ENCODE peak calls at places on chromosomes 13 and 19, in four cellular contexts. R is activated B cell treated with CpG ODN at 0.5 μM for 24 hours, W is sigmoid colon, E is fibroblast of mammary gland. O is an unnamed sample.

GRCh38 chr13:30204564-30204963 is 102.8 kb downstream of the KATNAL1 start:
- DNase-seq in R (no peak), W (no peak), E (no peak), O (no peak)

GRCh38 chr13:114140909-114141255 is 8.5 kb upstream of the RASA3 start:
- DNase-seq in R (no peak), E (no peak), W (peak), O (no peak)

GRCh38 chr19:33194527-33194883 is 375 bp downstream of the LRP3 start:
- DNase-seq in W (no peak), E (no peak), R (no peak), O (no peak)

GRCh38 chr13:102028846-102029245 is 373.0 kb downstream of the FGF14 start:
- DNase-seq in E (no peak), W (no peak), R (no peak), O (no peak)

GRCh38 chr19:19618384-19619051 is at the start of gene PBX4:
- DNase-seq in E (peak), W (peak), R (peak), O (peak)

GRCh38 chr13:42270160-42270856 is 1.6 kb upstream of the AKAP11 start:
- DNase-seq in E (no peak), R (no peak), W (no peak), O (no peak)

GRCh38 chr19:44002212-44002565 is 568 bp upstream of the ZNF230 start:
- DNase-seq in E (no peak), R (no peak), W (no peak), O (no peak)

GRCh38 chr19:27657271-27658051 is 1555.5 kb downstream of the UQCRFS1 start:
- DNase-seq in R (no peak), W (peak), E (no peak), O (no peak)

GRCh38 chr19:6216996-6217751 is 62.6 kb downstream of the MLLT1 start:
- DNase-seq in R (no peak), E (no peak), W (peak), O (peak)

GRCh38 chr19:35327642-35328041 is 1.3 kb upstream of the CD22 start:
- DNase-seq in W (no peak), R (no peak), E (no peak), O (no peak)

GRCh38 chr19:32318884-32319520 is 26.4 kb upstream of the ZNF507 start:
- DNase-seq in R (no peak), E (no peak), W (no peak), O (peak)

GRCh38 chr13:41302743-41303142 is 8.3 kb upstream of the NAA16 start:
- DNase-seq in R (no peak), E (no peak), W (no peak), O (no peak)

GRCh38 chr13:55553736-55554135 is 1587.0 kb upstream of the PRR20A start:
- DNase-seq in E (no peak), W (no peak), R (no peak), O (no peak)

GRCh38 chr13:108346376-108346775 is 76.9 kb downstream of the TNFSF13B start:
- DNase-seq in E (no peak), R (no peak), W (no peak), O (no peak)

GRCh38 chr13:108345016-108345415 is 75.5 kb downstream of the TNFSF13B start:
- DNase-seq in R (no peak), W (no peak), E (no peak), O (no peak)

DNA sequence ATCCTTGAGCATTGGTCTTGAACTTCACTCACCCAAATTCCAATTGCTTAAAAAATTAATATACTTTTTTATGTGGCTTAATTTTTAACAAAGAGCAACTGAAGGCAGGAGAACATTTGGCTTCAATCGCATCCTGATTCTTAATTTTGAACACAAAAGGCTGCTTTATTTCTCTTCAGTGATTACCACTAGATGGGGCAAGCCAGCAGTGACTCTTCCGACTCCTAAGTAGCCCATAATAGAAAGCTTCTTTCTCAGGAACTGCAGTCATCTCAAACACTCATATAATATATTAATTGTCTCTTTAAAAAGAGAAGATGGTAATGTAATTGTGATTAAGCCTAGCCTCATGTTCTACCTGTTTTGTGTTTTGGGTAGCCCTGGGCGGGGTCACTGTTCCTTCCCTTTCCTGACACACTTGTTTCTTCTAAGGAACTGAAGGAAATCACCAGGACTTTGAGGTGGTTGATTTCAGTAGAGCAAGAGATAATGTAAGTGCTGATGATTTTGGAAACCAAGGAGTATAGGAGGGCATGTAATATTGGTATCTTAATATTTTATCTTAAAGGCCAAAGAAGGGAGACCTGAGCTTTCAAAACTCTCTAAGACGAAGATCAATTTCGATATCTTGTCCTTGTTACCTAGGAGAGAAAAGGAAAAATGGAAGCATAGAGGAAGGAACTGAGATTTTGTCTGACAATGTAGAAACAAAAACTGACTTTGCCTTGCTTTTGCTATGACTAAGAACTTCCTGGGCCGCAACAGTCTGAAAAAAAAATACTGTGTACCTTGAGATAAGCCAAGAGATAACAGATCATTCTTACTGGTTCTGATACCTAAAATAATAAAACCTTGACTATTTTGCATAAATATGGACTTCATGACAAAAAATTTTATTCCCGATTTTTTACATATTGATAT is 73.1 kb downstream of the TNFSF13B start:
- DNase-seq in E (peak), W (no peak), R (no peak), O (no peak)
- TF ChIP-seq CTCF in E (peak), W (no peak), R (no peak), O (peak)

GRCh38 chr19:15072930-15073647 is 8.9 kb upstream of the OR1I1 start:
- DNase-seq in R (no peak), E (no peak), W (no peak), O (no peak)
- TF ChIP-seq CTCF in R (no peak), E (no peak), W (no peak), O (no peak)

DNA sequence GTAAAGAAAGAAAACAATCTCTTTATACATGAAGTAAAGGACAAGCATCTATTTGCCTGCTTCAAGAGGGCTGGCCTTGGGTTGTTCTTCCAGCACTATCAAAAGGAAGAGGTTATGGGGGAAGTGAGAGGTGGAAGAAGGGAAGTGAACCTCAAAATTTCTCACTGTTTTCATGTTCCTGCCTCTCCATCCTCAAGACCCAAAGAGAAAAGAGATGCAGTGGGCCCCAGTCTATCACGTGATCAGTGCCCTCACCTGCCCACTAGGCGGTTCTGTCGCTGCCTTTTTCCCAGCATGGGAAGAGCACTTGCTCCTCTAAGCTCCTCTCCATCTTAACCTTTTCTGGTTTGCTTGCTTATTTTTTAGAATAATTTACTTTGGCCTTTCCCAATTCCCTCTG is 6.2 kb upstream of the USP12 start:
- DNase-seq in R (no peak), W (no peak), E (no peak), O (no peak)
- TF ChIP-seq CTCF in R (no peak), W (no peak), E (no peak), O (no peak)

GRCh38 chr13:93227280-93227905 is 786 bp downstream of the GPC6 start:
- DNase-seq in W (peak), E (peak), R (no peak), O (no peak)
- TF ChIP-seq CTCF in W (no peak), E (no peak), R (no peak), O (no peak)

GRCh38 chr19:45931055-45931454 is 16.5 kb upstream of the NANOS2 start:
- DNase-seq in R (no peak), E (no peak), W (no peak), O (no peak)
- TF ChIP-seq CTCF in R (no peak), E (no peak), W (no peak), O (no peak)

DNA sequence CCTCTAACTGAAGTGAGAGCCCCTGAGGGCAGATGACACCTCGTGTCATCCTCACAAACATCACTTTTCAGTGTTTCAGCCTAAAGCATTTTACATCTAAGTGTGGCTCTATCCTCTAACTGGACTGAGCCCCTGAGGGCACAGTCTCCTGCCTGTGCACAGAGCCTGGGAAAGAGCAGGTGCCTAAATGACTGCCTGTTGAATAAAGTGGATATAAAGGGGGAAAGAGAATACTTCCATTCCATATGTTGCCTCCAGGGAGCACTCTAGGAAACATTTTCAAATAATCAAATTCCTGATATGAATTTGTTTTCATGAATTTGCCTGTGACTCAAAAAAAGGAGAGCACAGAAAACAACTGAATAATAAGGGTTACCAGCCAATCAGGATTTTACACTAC is 32.2 kb downstream of the CNMD start:
- DNase-seq in W (no peak), R (no peak), E (no peak), O (no peak)
- TF ChIP-seq CTCF in W (no peak), R (no peak), E (peak), O (no peak)

GRCh38 chr19:49614096-49614857 is 23.3 kb downstream of the PRR12 start:
- DNase-seq in W (no peak), R (no peak), E (peak), O (no peak)
- TF ChIP-seq CTCF in W (no peak), R (no peak), E (no peak), O (no peak)

DNA sequence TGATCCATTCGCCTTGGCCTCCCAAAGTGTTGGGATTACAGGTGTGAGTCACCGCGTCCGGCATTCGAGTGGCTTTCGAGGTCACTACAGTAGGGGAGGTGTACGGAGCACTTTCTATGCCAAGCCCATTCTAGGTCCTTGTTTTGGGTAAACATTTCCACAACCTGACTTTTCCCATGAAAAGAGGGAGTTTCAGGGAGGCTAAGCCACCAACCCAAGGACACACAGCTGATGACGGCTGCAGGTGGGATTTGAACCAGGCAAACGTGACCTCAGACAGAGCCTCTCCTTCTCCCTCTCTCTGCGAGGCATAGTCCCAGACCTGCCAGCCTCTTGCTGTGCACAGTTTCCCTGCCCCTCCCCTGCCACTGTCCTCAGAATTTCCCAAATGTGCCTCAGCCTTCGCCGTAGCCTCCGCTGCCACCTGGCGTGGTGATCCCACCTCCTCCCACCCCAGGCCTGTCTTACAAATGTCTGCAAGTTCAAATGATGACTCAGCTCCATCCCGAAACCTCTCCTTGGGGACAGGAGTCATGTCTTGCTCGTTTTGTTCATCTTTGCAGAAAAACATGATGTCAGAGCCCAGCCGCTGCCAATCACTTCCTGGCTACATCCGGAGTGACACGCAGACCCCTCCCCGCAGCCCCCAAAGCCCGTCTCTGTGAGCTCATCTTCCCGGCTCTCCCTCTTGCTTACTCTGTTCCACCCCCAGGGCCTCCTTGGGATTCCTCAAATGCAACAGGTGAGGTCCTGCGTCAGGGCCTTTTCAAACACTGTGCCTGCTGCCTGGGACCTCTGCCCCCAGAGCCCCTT is 6.6 kb upstream of the GADD45B start:
- DNase-seq in R (no peak), E (peak), W (no peak), O (no peak)
- TF ChIP-seq CTCF in R (no peak), E (no peak), W (no peak), O (no peak)

GRCh38 chr13:71828564-71828963 is 38.4 kb downstream of the DACH1 start:
- DNase-seq in E (no peak), R (no peak), W (no peak), O (no peak)
- TF ChIP-seq CTCF in E (no peak), R (no peak), W (no peak), O (no peak)